ENCODE peak calls at places on chromosomes 2 and 18, in six cellular contexts. A is mucosa of descending colon, C is AG10803, Q is tibial artery, L is ovary, Y is HCT116. D is an unnamed sample.

GRCh38 chr2:158688722-158689121 is 106.4 kb upstream of the DAPL1 start:
- DNase-seq in A (no peak), C (peak), Q (no peak), L (no peak), Y (no peak), D (no peak)

GRCh38 chr2:204869142-204869823 is 324.0 kb downstream of the PARD3B start:
- DNase-seq in A (no peak), C (peak), Q (no peak), L (no peak), Y (no peak), D (no peak)

GRCh38 chr18:39500320-39500719 is 1934.7 kb upstream of the CELF4 start:
- DNase-seq in A (no peak), C (no peak), Q (no peak), L (no peak), Y (no peak), D (no peak)

GRCh38 chr18:11518788-11519685 is 90.4 kb upstream of the SLC35G4 start:
- DNase-seq in A (peak), C (peak), Q (no peak), L (no peak), Y (peak), D (peak)

GRCh38 chr2:136058951-136059530 is 58.9 kb downstream of the CXCR4 start:
- DNase-seq in A (no peak), C (no peak), Q (no peak), L (no peak), Y (no peak), D (no peak)

GRCh38 chr2:64327510-64328414 is 126.2 kb upstream of the LGALSL start:
- DNase-seq in A (peak), C (peak), Q (no peak), L (no peak), Y (no peak), D (no peak)

GRCh38 chr2:171798156-171798815 is 95.8 kb downstream of the SLC25A12 start:
- DNase-seq in A (no peak), C (peak), Q (no peak), L (no peak), Y (no peak), D (no peak)

GRCh38 chr2:194294156-194294555 is 1362.9 kb upstream of the SLC39A10 start:
- DNase-seq in A (no peak), C (no peak), Q (no peak), L (no peak), Y (no peak), D (no peak)

GRCh38 chr2:230941202-230942180 is 16.4 kb upstream of the GPR55 start:
- DNase-seq in A (no peak), C (no peak), Q (no peak), L (no peak), Y (no peak), D (no peak)

GRCh38 chr2:68279691-68280090 is 27.4 kb upstream of the PPP3R1 start:
- DNase-seq in A (no peak), C (no peak), Q (no peak), L (no peak), Y (no peak), D (no peak)

GRCh38 chr2:72144746-72145657 is 2.7 kb downstream of the CYP26B1 start:
- DNase-seq in A (peak), C (no peak), Q (peak), L (peak), Y (peak), D (peak)

GRCh38 chr2:53442783-53443182 is 324.8 kb upstream of the CHAC2 start:
- DNase-seq in A (peak), C (no peak), Q (no peak), L (no peak), Y (no peak), D (peak)

GRCh38 chr2:200089756-200090109 is 134.4 kb downstream of the MAIP1 start:
- DNase-seq in A (no peak), C (no peak), Q (no peak), L (no peak), Y (no peak), D (no peak)

GRCh38 chr2:20235655-20236302 is 10.8 kb upstream of the SDC1 start:
- DNase-seq in A (peak), C (no peak), Q (no peak), L (no peak), Y (no peak), D (no peak)

DNA sequence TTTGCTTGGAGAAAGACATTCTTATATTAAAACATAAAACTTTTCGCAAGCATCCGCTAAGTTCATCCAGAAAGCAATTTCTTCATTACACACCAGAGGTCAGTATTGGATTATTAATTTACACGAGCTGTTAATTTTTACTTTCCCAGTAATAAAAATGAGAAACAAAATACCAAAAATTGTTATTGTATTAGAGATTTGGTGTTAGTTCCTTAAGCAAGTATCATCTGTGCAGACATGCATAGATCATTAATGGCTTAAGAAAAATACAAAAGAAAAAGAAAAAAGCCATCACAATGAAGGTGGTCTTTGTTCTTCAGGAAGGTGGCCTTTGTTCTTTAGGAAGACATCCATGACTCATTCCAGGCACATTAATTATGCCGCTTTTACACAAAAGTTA is 53.6 kb upstream of the HNMT start:
- DNase-seq in A (no peak), C (peak), Q (no peak), L (no peak), Y (peak), D (no peak)
- TF ChIP-seq CTCF in A (peak), C (peak), Q (peak), L (peak), Y (peak), D (peak)

DNA sequence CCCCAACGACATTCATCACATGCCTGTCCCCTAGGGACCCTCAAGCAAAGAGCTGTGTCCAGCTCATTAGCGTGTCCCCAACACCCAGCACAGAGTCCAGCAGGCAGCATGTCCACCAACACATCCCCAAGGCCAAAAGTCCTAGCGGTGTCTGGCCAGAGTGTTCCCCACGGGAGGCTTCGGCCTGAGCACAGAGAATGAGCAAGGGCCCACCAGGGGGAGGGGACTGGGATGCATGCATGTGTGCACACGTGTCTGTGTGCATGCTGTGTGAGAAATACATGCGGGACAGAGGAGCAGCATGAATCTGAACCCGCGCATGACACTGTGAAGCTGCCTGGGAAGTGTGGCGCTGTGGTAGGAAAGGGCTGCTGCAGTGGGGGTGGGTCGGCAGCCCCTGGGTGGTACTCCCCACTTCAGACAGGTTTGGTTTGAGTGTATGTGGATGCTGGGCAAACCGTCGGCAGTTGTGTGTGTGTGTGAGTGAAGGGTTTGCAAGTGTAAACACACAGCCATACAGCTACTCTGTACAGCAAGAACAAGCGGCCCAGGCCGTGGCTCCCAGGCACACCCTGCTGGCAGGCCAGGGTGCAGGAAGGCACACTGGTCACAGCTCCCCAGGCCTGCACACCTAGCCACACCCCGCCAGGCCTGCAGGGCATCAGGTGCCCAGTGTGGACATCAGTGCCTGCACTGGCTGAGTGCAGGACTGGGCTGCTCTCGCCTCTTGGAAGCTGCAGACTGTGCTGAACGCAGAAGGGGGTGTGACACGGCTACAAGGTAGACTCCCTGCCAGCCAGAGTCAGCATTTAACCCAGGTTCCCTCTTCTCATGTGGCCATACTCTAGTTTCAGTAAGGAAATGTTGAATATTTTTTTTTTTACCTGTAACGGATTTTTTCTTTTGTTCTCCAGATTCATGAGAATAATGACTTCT is 19.5 kb upstream of the HES6 start:
- DNase-seq in A (no peak), C (no peak), Q (no peak), L (no peak), Y (no peak), D (peak)
- TF ChIP-seq CTCF in A (no peak), C (no peak), Q (no peak), L (no peak), Y (peak), D (peak)

GRCh38 chr18:59837586-59837985 is 62.2 kb upstream of the PMAIP1 start:
- DNase-seq in A (peak), C (peak), Q (no peak), L (no peak), Y (peak), D (peak)

GRCh38 chr18:59839241-59839640 is 60.6 kb upstream of the PMAIP1 start:
- DNase-seq in A (no peak), C (no peak), Q (no peak), L (no peak), Y (no peak), D (no peak)

GRCh38 chr18:59835656-59836379 is 64.0 kb upstream of the PMAIP1 start:
- DNase-seq in A (no peak), C (no peak), Q (no peak), L (no peak), Y (no peak), D (no peak)

GRCh38 chr18:59842947-59843346 is 56.8 kb upstream of the PMAIP1 start:
- DNase-seq in A (no peak), C (no peak), Q (no peak), L (no peak), Y (no peak), D (no peak)

DNA sequence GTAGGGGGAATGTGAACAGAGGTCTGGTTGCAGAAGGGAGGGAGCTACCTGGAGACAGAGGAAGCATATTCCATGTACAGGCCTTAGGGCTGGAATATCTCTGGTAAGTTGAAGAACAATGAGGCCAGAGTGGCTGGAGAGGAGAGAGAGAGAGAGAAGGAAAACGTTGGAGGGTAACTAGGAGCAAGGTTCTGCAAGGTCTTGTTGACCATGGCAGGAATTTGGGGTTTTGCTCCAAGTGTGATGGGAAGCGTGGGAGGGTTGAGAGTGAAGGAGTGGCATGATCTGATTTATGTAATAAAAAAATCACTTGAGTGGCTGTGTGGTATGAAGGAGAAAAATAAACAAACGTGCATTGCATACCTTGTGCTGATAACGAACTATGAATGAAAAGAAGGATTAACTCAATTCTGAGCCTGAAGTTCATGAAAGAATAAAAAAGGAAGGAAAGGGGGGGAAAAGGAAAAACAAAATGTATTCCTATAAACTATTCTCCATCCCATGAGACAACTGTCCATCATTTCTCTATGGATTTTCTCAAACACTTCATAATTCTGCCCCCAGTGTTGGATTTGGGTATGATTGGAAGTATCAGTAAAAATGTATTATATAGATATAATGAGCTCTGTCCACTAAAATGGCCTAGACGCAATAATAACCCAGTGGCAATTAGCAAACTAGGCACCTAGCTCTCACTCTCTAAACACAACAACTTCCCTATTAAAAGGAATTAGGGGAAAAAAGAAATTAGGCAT is 59.7 kb upstream of the PMAIP1 start:
- DNase-seq in A (no peak), C (no peak), Q (no peak), L (no peak), Y (no peak), D (no peak)
- TF ChIP-seq CTCF in A (no peak), C (no peak), Q (no peak), L (no peak), Y (peak), D (peak)

GRCh38 chr2:100676346-100676745 is 113.6 kb downstream of the PDCL3 start:
- DNase-seq in A (no peak), C (no peak), Q (no peak), L (no peak), Y (no peak), D (no peak)
- TF ChIP-seq CTCF in A (no peak), C (no peak), Q (no peak), L (no peak), Y (no peak), D (no peak)

DNA sequence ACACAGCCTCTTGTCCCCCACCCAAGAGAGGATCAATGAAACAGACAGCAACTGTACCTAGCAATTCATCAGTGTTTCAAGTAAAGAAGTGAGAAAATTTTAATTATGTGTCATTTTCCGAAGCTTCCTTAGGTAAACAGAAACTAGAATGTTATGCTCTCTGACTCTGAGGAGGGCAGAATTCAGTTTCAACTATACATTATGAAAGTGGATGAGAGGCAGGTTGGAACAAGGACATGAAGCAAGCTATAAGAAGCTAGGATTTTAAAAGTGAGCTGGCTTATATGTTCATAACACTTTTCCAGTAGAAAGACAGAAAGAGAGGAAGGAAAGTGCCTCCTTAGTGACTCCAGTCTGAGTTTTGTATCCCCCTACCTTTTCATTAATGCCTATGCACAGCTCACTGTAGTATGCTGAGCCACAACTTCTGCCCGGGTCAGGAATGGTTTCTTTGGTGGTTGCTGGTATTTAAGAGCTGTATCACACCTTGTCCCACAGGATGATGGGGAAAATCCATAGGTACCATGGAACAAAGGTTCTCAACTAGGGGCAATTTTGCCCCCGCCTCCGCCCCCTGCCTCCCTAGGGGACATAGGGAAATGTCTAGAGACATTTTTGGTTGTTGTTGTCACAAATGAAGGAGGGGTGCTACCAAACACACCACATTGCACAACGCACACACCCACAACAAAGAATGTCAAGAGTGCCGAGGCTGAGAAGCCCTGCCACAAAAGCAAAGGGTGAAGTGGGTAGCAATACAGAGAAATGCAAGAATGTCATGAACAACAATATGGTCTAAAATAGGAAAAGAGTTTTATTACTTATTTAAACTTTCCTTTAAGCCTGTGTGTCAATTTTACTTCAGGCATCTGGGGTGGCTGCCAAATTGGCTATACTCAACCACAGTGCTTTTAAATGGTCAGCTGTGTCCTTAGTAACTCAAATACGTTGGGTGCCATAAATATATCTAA is 161.0 kb upstream of the ZFP36L2 start:
- DNase-seq in A (peak), C (peak), Q (no peak), L (no peak), Y (no peak), D (no peak)
- TF ChIP-seq CTCF in A (no peak), C (no peak), Q (no peak), L (no peak), Y (no peak), D (no peak)

GRCh38 chr18:78660311-78660710 is 319.3 kb upstream of the SALL3 start:
- DNase-seq in A (no peak), C (no peak), Q (no peak), L (no peak), Y (no peak), D (no peak)

GRCh38 chr18:78661316-78661715 is 318.3 kb upstream of the SALL3 start:
- DNase-seq in A (no peak), C (no peak), Q (no peak), L (no peak), Y (no peak), D (no peak)

GRCh38 chr18:78658531-78658930 is 321.1 kb upstream of the SALL3 start:
- DNase-seq in A (no peak), C (no peak), Q (no peak), L (no peak), Y (no peak), D (no peak)

GRCh38 chr18:78659057-78659456 is 320.6 kb upstream of the SALL3 start:
- DNase-seq in A (no peak), C (no peak), Q (no peak), L (no peak), Y (no peak), D (no peak)

DNA sequence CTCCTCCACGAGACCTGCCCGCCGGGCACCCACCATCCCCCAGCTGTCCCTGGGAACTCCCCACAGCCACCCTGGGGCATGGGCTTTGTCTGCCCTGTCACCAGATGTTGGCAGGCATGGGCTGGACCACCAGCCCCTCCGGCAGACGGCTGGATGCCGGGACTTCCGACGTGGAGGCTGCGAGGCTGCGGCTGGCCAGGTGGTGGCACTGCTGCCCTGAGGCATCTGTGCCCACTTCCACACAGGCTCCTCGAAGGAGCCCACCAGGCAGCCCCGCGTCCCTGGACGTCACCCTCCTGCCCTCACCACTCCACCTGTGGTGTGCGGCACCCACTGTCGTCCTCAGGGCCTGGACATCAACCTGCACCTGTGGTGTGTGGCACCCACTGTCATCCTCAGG is 319.9 kb upstream of the SALL3 start:
- DNase-seq in A (peak), C (no peak), Q (no peak), L (no peak), Y (no peak), D (peak)
- TF ChIP-seq CTCF in A (peak), C (no peak), Q (no peak), L (no peak), Y (peak), D (peak)

GRCh38 chr18:7730682-7731081 is 163.6 kb downstream of the PTPRM start:
- DNase-seq in A (no peak), C (no peak), Q (no peak), L (no peak), Y (no peak), D (no peak)

GRCh38 chr18:7735606-7736175 is 168.6 kb downstream of the PTPRM start:
- DNase-seq in A (no peak), C (no peak), Q (no peak), L (no peak), Y (no peak), D (no peak)

GRCh38 chr18:7733642-7734041 is 166.5 kb downstream of the PTPRM start:
- DNase-seq in A (no peak), C (peak), Q (no peak), L (no peak), Y (no peak), D (no peak)

GRCh38 chr18:7737483-7737882 is 170.4 kb downstream of the PTPRM start:
- DNase-seq in A (no peak), C (no peak), Q (no peak), L (no peak), Y (no peak), D (no peak)

DNA sequence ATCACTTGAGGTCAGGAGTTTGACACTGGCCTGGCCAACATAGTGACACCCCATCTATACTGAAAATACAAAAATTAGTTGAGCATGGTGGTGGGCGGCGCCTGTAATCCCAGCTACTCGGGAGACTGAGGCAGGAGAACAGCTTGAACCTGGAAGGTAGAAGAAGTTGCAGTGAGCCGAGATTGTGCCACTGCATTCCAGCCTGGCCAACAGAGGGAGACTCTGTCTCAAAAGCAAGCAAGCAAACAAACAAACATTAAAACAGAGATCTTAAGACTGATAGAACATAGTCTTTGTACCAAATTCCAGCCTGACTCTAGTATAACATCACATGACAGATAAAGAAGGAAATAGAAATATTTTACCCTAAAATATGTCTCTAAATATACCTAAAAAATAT is 168.1 kb downstream of the PTPRM start:
- DNase-seq in A (no peak), C (no peak), Q (no peak), L (no peak), Y (no peak), D (no peak)
- TF ChIP-seq CTCF in A (no peak), C (peak), Q (no peak), L (no peak), Y (peak), D (no peak)

GRCh38 chr2:138193416-138194213 is 229.3 kb downstream of the HNMT start:
- DNase-seq in A (no peak), C (no peak), Q (no peak), L (no peak), Y (no peak), D (no peak)
- TF ChIP-seq CTCF in A (no peak), C (no peak), Q (no peak), L (no peak), Y (no peak), D (no peak)